ENCODE peak calls at places on chromosomes 13 and 19, in six cellular contexts. H is fibroblast of mammary gland, J is GM12864, B is PC-3, T is brain microvascular endothelial cell, C is endodermal cell. F is an unnamed sample.

GRCh38 chr19:28292822-28293500 is 920.0 kb downstream of the UQCRFS1 start:
- DNase-seq in J (no peak), B (no peak), T (no peak), H (no peak), C (peak; percentile 87), F (no peak)

GRCh38 chr19:2546128-2547032 is 70.5 kb downstream of the GADD45B start:
- DNase-seq in H (peak; percentile 19), B (no peak), C (peak; percentile 85), T (peak; percentile 62), J (no peak), F (no peak)

GRCh38 chr13:103188688-103189326 is 122.6 kb upstream of the SLC10A2 start:
- DNase-seq in H (peak; percentile 23), J (no peak), C (no peak), T (no peak), B (peak; percentile 48), F (no peak)

GRCh38 chr19:22606212-22606553 is 27.9 kb upstream of the ZNF492 start:
- DNase-seq in T (no peak), J (no peak), B (no peak), C (no peak), H (no peak), F (no peak)

GRCh38 chr19:4445963-4446668 is 11.5 kb downstream of the UBXN6 start:
- DNase-seq in H (no peak), B (no peak), T (no peak), C (peak; percentile 59), J (no peak), F (no peak)

GRCh38 chr13:97386832-97387486 is 47.0 kb upstream of the RAP2A start:
- DNase-seq in J (no peak), H (no peak), T (no peak), B (no peak), C (no peak), F (no peak)

GRCh38 chr19:2618611-2619010 is 83.9 kb downstream of the GNG7 start:
- DNase-seq in C (no peak), B (peak; percentile 75), T (no peak), H (peak; percentile 44), J (no peak), F (peak; percentile 29)

GRCh38 chr13:106063591-106064308 is 471.7 kb downstream of the EFNB2 start:
- DNase-seq in C (no peak), B (peak; percentile 41), T (peak; percentile 91), H (peak; percentile 86), J (no peak), F (peak; percentile 78)

GRCh38 chr19:32599736-32600157 is 18.8 kb downstream of the PDCD5 start:
- DNase-seq in B (peak; percentile 55), H (peak; percentile 76), C (peak; percentile 55), T (peak; percentile 10), J (peak; percentile 31), F (peak; percentile 59)

DNA sequence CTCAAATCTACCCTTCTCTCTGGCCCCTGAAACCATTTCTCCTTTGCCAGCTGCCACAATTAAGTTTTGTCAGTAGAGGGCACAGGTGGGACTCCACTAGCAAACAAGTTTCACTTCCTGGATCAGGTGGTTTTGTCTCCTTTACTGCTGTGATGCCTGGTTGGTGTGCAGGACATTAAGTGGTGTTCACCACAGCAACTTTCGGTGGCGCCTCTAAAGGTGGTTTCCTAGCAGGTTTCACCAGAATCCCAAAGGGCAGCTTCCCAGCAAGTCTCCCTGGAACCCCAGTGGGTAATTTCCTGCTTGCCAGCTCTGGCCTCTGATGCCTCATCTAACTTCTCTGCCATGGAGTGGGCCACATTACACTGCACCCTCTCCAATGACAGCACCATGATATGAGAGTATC is 16.6 kb downstream of the MED4 start:
- DNase-seq in H (no peak), T (no peak), J (peak; percentile 48), C (peak; percentile 51), B (peak; percentile 8), F (no peak)
- TF ChIP-seq CTCF in H (peak; percentile 7), T (no peak), J (peak; percentile 52), C (peak; percentile 56), B (peak; percentile 43), F (no peak)

GRCh38 chr13:20188649-20189553 is 3.8 kb downstream of the GJB2 start:
- DNase-seq in H (no peak), C (peak; percentile 82), J (no peak), B (no peak), T (no peak), F (no peak)
- TF ChIP-seq CTCF in H (no peak), C (peak; percentile 66), J (peak; percentile 39), B (peak; percentile 31), T (peak; percentile 26), F (peak; percentile 27)

DNA sequence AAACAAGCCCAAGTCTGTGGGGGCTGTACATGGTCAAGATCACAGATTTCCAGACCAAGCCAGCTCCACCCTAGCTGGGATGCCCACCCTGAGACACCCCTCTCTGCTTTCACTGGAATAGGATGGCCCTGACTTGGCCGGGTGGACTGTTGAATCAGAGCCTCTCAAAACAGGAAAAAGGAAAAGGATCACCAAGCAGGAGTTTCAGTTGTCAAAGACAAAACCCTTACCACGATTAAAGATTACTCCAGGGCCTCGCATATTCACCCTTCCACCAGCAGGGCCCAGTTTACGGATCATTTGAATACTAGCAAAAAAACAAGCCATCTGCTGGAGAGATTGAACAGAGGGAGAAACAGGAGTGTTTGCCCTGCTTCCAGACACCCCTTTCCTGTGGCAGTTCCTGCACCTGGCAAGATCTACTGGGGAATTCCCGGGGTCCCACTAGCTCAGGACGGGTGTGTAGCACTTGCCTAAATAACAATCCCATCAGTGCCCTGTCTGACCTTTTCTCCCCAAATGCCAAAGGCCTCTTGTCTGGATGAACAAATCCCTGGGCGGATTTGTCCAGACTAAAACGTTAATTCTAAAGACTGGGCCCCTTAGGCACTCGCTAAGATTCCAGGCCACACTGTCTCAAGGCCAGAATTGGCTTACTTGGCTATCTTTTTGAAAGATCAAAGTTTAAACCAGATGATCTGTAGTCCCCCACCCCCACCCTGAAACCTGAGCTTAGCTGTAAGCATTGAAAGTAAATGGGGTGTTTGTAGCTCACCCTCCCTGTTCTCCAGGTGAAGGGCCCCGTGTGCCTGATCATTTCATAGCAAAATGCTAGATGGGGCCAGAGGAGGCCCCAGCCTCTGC is 38.4 kb downstream of the ACTN4 start:
- DNase-seq in C (peak; percentile 82), B (peak; percentile 63), H (peak; percentile 67), J (no peak), T (peak; percentile 70), F (peak; percentile 60)
- TF ChIP-seq CTCF in C (peak; percentile 74), B (peak; percentile 46), H (peak; percentile 60), J (peak; percentile 57), T (peak; percentile 80), F (peak; percentile 76)

GRCh38 chr19:1132625-1133383 is 29.0 kb downstream of the GPX4 start:
- DNase-seq in H (peak; percentile 35), J (no peak), T (no peak), B (no peak), C (no peak), F (no peak)

GRCh38 chr19:1129535-1129934 is 25.7 kb downstream of the GPX4 start:
- DNase-seq in B (no peak), T (no peak), C (no peak), J (no peak), H (no peak), F (no peak)

GRCh38 chr19:1130801-1131717 is 27.3 kb downstream of the GPX4 start:
- DNase-seq in B (no peak), T (no peak), H (no peak), C (no peak), J (no peak), F (no peak)

GRCh38 chr19:1133471-1133929 is 29.7 kb downstream of the GPX4 start:
- DNase-seq in J (peak; percentile 87), B (no peak), C (peak; percentile 87), T (no peak), H (peak; percentile 28), F (no peak)

DNA sequence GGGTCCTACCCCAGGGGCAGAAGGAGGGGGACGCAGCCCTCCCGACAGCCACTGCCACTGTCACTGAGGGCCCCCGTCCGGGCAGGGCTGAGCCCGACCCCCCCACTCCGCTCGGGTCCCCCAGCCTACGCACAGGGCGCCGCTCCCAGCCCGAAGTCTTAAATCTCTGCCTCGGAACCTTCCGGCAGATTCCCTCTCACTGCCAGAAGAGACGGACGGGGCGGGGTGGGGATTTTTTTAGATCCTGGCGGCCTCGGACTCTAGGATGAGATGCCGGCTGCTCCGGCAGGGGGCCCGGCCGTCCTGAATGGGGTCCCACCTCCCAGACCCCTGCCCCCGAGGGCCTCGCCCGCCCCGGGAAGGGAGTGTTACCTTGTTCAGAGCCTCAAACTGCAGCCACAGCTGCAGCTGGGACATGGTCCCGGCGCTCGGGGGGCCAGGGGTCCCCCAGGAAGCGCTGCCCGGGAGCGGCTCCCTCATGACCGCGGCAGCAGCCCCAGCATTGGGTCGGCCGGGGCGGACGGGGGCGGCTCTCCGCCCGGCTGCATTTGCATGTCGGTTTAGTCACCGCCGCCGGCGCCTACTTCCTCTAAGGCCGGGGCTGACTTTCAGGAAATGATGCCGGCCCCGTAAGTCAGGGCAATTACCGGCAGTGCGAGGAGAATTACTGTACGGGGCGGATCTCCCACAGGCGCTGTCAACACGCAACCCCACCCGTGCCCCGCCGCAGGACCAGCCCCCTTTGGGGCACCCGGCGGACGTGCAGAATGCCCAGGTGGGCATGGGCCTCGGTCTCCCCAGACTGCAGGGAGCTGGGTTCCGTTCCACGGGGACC is 28.1 kb downstream of the GPX4 start:
- DNase-seq in H (peak; percentile 87), J (peak; percentile 60), B (no peak), C (peak; percentile 86), T (peak; percentile 70), F (peak; percentile 89)
- TF ChIP-seq CTCF in H (no peak), J (peak; percentile 3), B (no peak), C (peak; percentile 29), T (peak; percentile 39), F (peak; percentile 38)

GRCh38 chr13:27338816-27339215 is 68.2 kb downstream of the RASL11A start:
- DNase-seq in C (peak; percentile 81), J (no peak), T (no peak), H (no peak), B (no peak), F (no peak)
- TF ChIP-seq CTCF in C (peak; percentile 54), J (peak; percentile 55), T (peak; percentile 55), H (peak; percentile 32), B (no peak), F (peak; percentile 49)

GRCh38 chr19:35141627-35142401 is 1.2 kb upstream of the FXYD7 start:
- DNase-seq in B (no peak), T (no peak), H (no peak), C (peak; percentile 65), J (no peak), F (no peak)

GRCh38 chr19:35143818-35144217 is 763 bp downstream of the FXYD7 start:
- DNase-seq in H (no peak), T (no peak), J (no peak), B (no peak), C (no peak), F (no peak)

GRCh38 chr19:35144259-35144599 is 1.2 kb downstream of the FXYD7 start:
- DNase-seq in C (no peak), H (no peak), J (no peak), B (no peak), T (no peak), F (no peak)

GRCh38 chr19:35143231-35143715 is at the start of gene FXYD7:
- DNase-seq in T (no peak), H (no peak), B (no peak), J (no peak), C (peak; percentile 75), F (no peak)

DNA sequence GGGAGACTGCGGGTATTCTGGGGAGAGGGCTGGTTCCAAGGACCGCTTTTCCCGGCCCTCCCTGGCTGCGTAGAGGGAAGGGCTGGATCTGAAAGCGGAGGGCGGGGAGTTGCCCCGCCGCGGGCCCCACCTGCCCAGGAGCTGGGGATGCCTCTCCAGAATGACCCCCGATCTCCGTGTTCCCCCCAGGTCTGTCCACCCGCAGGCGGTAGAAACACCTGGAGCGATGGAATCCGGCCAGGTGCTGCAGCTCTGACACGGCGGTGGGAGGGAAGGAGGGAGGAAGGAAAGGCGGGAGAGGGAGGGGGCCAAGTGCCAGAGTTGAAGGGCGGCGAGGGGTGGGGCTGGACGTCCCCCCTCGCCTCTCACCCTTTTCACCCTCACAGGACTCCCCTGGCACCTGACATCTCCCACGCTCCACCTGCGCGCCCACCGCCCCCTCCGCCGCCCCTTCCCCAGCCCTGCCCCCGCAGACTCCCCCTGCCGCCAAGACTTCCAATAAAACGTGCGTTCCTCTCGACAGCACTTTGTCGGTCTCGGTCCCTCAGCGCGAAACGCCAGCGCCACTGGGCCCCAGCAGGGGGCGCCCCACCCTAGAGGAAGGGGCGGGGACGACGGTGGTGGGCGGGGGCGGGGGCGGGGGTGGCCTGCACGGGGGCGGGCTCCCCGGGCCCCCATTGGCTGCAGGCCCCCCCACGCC is 374 bp upstream of the FXYD7 start:
- DNase-seq in H (no peak), J (no peak), C (peak; percentile 94), B (peak; percentile 63), T (no peak), F (no peak)
- TF ChIP-seq CTCF in H (peak; percentile 23), J (peak; percentile 46), C (peak; percentile 83), B (no peak), T (peak; percentile 60), F (peak; percentile 82)

F was measured in HFFc6.